ENCODE peak calls at places on chromosome 4, in nine cellular contexts. F is natural killer cell, N is K562, A is right cardiac atrium, Y is sciatic nerve, P is foreskin keratinocyte, L is upper lobe of left lung, S is HepG2, C is T-helper 17 cell. G is an unnamed sample.

GRCh38 chr4:77043507-77044131 is 32.2 kb downstream of the CCNI start:
- ATAC-seq in N (no peak), S (peak; percentile 30), F (no peak), P (no peak), A (peak; percentile 80), L (peak; percentile 39), C (no peak), Y (peak; percentile 91), G (peak; percentile 86)

GRCh38 chr4:9947168-9948062 is 73.9 kb downstream of the SLC2A9 start:
- ATAC-seq in A (peak; percentile 28), N (no peak), F (no peak), L (no peak), S (peak; percentile 67), C (no peak), Y (no peak), P (no peak), G (no peak)

GRCh38 chr4:150722908-150723362 is 141.0 kb downstream of the MAB21L2 start:
- ATAC-seq in Y (peak; percentile 92), P (peak; percentile 79), A (peak; percentile 99), F (no peak), N (peak; percentile 65), L (peak; percentile 94), S (peak; percentile 77), C (no peak), G (peak; percentile 89)

GRCh38 chr4:83012631-83013419 is 2.2 kb upstream of the LIN54 start:
- ATAC-seq in P (peak; percentile 89), Y (peak; percentile 98), N (peak; percentile 85), L (peak; percentile 98), S (peak; percentile 84), F (peak; percentile 88), A (peak; percentile 99), C (peak; percentile 89), G (peak; percentile 97)

GRCh38 chr4:40918330-40918729 is 168.6 kb downstream of the NSUN7 start:
- ATAC-seq in P (no peak), A (peak; percentile 84), F (no peak), C (no peak), N (no peak), L (peak; percentile 48), S (no peak), Y (peak; percentile 86), G (peak; percentile 77)

GRCh38 chr4:114302472-114302871 is 296.1 kb upstream of the UGT8 start:
- ATAC-seq in A (no peak), Y (no peak), S (no peak), C (no peak), F (no peak), P (no peak), N (no peak), L (no peak), G (no peak)

GRCh38 chr4:16641971-16642370 is 256.5 kb downstream of the LDB2 start:
- ATAC-seq in A (peak; percentile 71), N (no peak), C (no peak), P (no peak), F (no peak), L (peak; percentile 68), S (no peak), Y (peak; percentile 80), G (peak; percentile 57)

GRCh38 chr4:15587649-15588048 is 67.5 kb downstream of the FBXL5 start:
- ATAC-seq in P (no peak), L (peak; percentile 64), F (no peak), N (no peak), S (no peak), A (peak; percentile 76), C (no peak), Y (peak; percentile 82), G (peak; percentile 91)

GRCh38 chr4:92172203-92172602 is 131.6 kb upstream of the GRID2 start:
- ATAC-seq in P (no peak), F (no peak), C (no peak), S (no peak), A (no peak), N (no peak), Y (no peak), L (no peak), G (no peak)

GRCh38 chr4:120847019-120847582 is 75.4 kb downstream of the PRDM5 start:
- ATAC-seq in S (no peak), N (no peak), A (no peak), Y (no peak), C (no peak), L (no peak), F (no peak), P (no peak), G (no peak)

GRCh38 chr4:97892596-97893266 is 250.5 kb downstream of the STPG2 start:
- ATAC-seq in C (no peak), A (no peak), P (no peak), N (no peak), F (no peak), Y (no peak), L (no peak), S (no peak), G (no peak)

GRCh38 chr4:2291705-2292651 is 30.1 kb upstream of the MXD4 start:
- ATAC-seq in P (no peak), N (no peak), L (peak; percentile 7), Y (peak; percentile 77), S (no peak), A (no peak), C (no peak), F (no peak), G (no peak)

GRCh38 chr4:154329268-154329858 is 162.2 kb downstream of the DCHS2 start:
- ATAC-seq in A (no peak), S (peak; percentile 32), L (peak; percentile 28), Y (peak; percentile 39), P (peak; percentile 40), C (no peak), F (no peak), N (peak; percentile 83), G (peak; percentile 50)

GRCh38 chr4:25531272-25531671 is 124.4 kb upstream of the SLC34A2 start:
- ATAC-seq in C (no peak), L (no peak), A (no peak), P (no peak), S (no peak), N (peak; percentile 49), Y (no peak), F (no peak), G (no peak)

GRCh38 chr4:8589831-8590545 is 2.6 kb upstream of the CPZ start:
- ATAC-seq in L (no peak), F (no peak), A (no peak), S (no peak), C (no peak), P (no peak), Y (no peak), N (no peak), G (no peak)

GRCh38 chr4:169229571-169230028 is 41.2 kb downstream of the SH3RF1 start:
- ATAC-seq in L (peak; percentile 91), Y (no peak), P (peak; percentile 65), A (peak; percentile 89), N (no peak), F (no peak), S (no peak), C (no peak), G (peak; percentile 61)

GRCh38 chr4:84530871-84531270 is 31.8 kb upstream of the NKX6-1 start:
- ATAC-seq in Y (no peak), L (no peak), N (no peak), P (peak; percentile 70), S (no peak), A (no peak), F (no peak), C (no peak), G (no peak)

GRCh38 chr4:102601586-102602227 is 100.5 kb downstream of the NFKB1 start:
- ATAC-seq in N (no peak), Y (no peak), P (no peak), F (no peak), L (no peak), S (no peak), A (no peak), C (no peak), G (no peak)

G was measured in gastroesophageal sphincter.